ENCODE peak calls at places on chromosomes 7 and 10, in six cellular contexts. Q is iris pigment epithelial cell, S is MG63, V is G401, B is Peyer's patch, I is Kasumi-1. Z is an unnamed sample.

GRCh38 chr7:92758796-92759431 is 77.5 kb downstream of the CDK6 start:
- DNase-seq in Q (no peak), S (no peak), V (no peak), B (no peak), I (no peak), Z (peak; percentile 32)

GRCh38 chr10:5376450-5376849 is 11.7 kb downstream of the UCN3 start:
- DNase-seq in Q (no peak), S (no peak), V (no peak), B (no peak), I (no peak), Z (no peak)

GRCh38 chr10:80596391-80597257 is 58.9 kb downstream of the SH2D4B start:
- DNase-seq in Q (peak; percentile 58), S (peak; percentile 11), V (no peak), B (no peak), I (peak; percentile 86), Z (peak; percentile 36)

GRCh38 chr10:133537551-133538545 is 10.7 kb downstream of the CYP2E1 start:
- DNase-seq in Q (no peak), S (no peak), V (no peak), B (no peak), I (no peak), Z (peak; percentile 2)

GRCh38 chr10:89481662-89482061 is 53.7 kb downstream of the SLC16A12 start:
- DNase-seq in Q (peak; percentile 97), S (no peak), V (no peak), B (no peak), I (no peak), Z (peak; percentile 98)

GRCh38 chr7:133950856-133951255 is 176.3 kb upstream of the LRGUK start:
- DNase-seq in Q (no peak), S (no peak), V (peak; percentile 71), B (no peak), I (no peak), Z (no peak)

GRCh38 chr7:112160130-112160770 is 45.9 kb downstream of the DOCK4 start:
- DNase-seq in Q (peak; percentile 73), S (no peak), V (peak; percentile 56), B (no peak), I (no peak), Z (peak; percentile 68)

GRCh38 chr7:138864667-138865066 is 66.7 kb upstream of the ATP6V0A4 start:
- DNase-seq in Q (peak; percentile 94), S (peak; percentile 36), V (no peak), B (no peak), I (peak; percentile 22), Z (peak; percentile 74)

GRCh38 chr10:86048973-86049372 is 317.6 kb downstream of the GRID1 start:
- DNase-seq in Q (no peak), S (no peak), V (no peak), B (no peak), I (no peak), Z (no peak)

GRCh38 chr7:33702511-33703054 is 202.8 kb upstream of the BMPER start:
- DNase-seq in Q (no peak), S (no peak), V (no peak), B (no peak), I (no peak), Z (no peak)

GRCh38 chr7:78052112-78052511 is 253.5 kb downstream of the PHTF2 start:
- DNase-seq in Q (no peak), S (no peak), V (no peak), B (no peak), I (no peak), Z (no peak)

GRCh38 chr7:27156901-27157716 is 634 bp upstream of the HOXA7 start:
- DNase-seq in Q (no peak), S (no peak), V (no peak), B (peak; percentile 64), I (no peak), Z (no peak)

GRCh38 chr7:140393756-140394306 is 4.5 kb downstream of the SLC37A3 start:
- DNase-seq in Q (no peak), S (no peak), V (no peak), B (no peak), I (no peak), Z (no peak)

GRCh38 chr7:80225361-80225760 is 90.7 kb downstream of the GNAI1 start:
- DNase-seq in Q (no peak), S (no peak), V (no peak), B (no peak), I (no peak), Z (peak; percentile 23)

GRCh38 chr7:2299853-2300512 is 14.3 kb downstream of the SNX8 start:
- DNase-seq in Q (no peak), S (no peak), V (peak; percentile 23), B (no peak), I (no peak), Z (no peak)

GRCh38 chr7:107865956-107866775 is 24.8 kb upstream of the DLD start:
- DNase-seq in Q (peak; percentile 54), S (no peak), V (no peak), B (no peak), I (no peak), Z (no peak)

GRCh38 chr10:60495357-60495756 is 105.7 kb upstream of the ANK3 start:
- DNase-seq in Q (peak; percentile 53), S (no peak), V (no peak), B (no peak), I (no peak), Z (peak; percentile 42)

GRCh38 chr10:22825841-22826240 is 102.0 kb upstream of the ARMC3 start:
- DNase-seq in Q (no peak), S (no peak), V (no peak), B (no peak), I (peak; percentile 23), Z (peak; percentile 28)

GRCh38 chr7:43625453-43625852 is 42.5 kb downstream of the STK17A start:
- DNase-seq in Q (no peak), S (no peak), V (no peak), B (no peak), I (no peak), Z (no peak)

GRCh38 chr10:43200538-43201390 is 62.5 kb downstream of the CSGALNACT2 start:
- DNase-seq in Q (no peak), S (no peak), V (no peak), B (no peak), I (no peak), Z (no peak)

GRCh38 chr7:129569811-129570215 is 41.7 kb upstream of the NRF1 start:
- DNase-seq in Q (peak; percentile 77), S (peak; percentile 86), V (no peak), B (peak; percentile 62), I (no peak), Z (peak; percentile 96)

GRCh38 chr7:43273939-43274719 is 161.7 kb downstream of the HECW1 start:
- DNase-seq in Q (no peak), S (no peak), V (no peak), B (no peak), I (no peak), Z (no peak)

GRCh38 chr7:47125529-47125928 is 456.4 kb downstream of the TNS3 start:
- DNase-seq in Q (no peak), S (no peak), V (no peak), B (no peak), I (no peak), Z (no peak)

GRCh38 chr7:120337308-120337907 is 64.4 kb downstream of the KCND2 start:
- DNase-seq in Q (peak; percentile 24), S (no peak), V (no peak), B (no peak), I (peak; percentile 42), Z (peak; percentile 19)

GRCh38 chr10:89463846-89464537 is 49.6 kb downstream of the IFIT5 start:
- DNase-seq in Q (no peak), S (no peak), V (no peak), B (no peak), I (no peak), Z (no peak)

GRCh38 chr7:115719963-115720362 is 310.6 kb downstream of the TFEC start:
- DNase-seq in Q (no peak), S (no peak), V (no peak), B (no peak), I (no peak), Z (no peak)

GRCh38 chr7:90232440-90232839 is 12.5 kb upstream of the CFAP69 start:
- DNase-seq in Q (no peak), S (no peak), V (no peak), B (no peak), I (no peak), Z (no peak)

GRCh38 chr10:108095932-108096925 is 931.7 kb upstream of the SORCS1 start:
- DNase-seq in Q (no peak), S (no peak), V (no peak), B (no peak), I (no peak), Z (no peak)